ENCODE peak calls at places on chromosomes 12 and 14, in seven cellular contexts. N is anterior cingulate cortex; Q is activated naive CD8-positive, alpha-beta T cell treated with anti-CD3 and anti-CD28 coated beads, Interleukin-2, amount 50 U/mL, for 24 hours; S is amniotic epithelial cell; W is H9; V is GOT3; T is RPMI7951. M is an unnamed sample.

GRCh38 chr14:50619569-50620141 is 48.5 kb downstream of the SAV1 start:
- DNase-seq in W (no peak), V (no peak), Q (no peak), N (no peak), S (peak), T (peak), M (peak)

GRCh38 chr14:30621354-30621953 is 665 bp upstream of the SCFD1 start:
- DNase-seq in W (peak), Q (no peak), V (no peak), T (peak), N (no peak), S (peak), M (peak)

GRCh38 chr14:105853089-105853906 is 326.9 kb downstream of the TMEM121 start:
- DNase-seq in N (no peak), T (peak), Q (no peak), V (no peak), W (peak), S (no peak), M (no peak)

GRCh38 chr14:29937116-29937515 is 9.5 kb upstream of the PRKD1 start:
- DNase-seq in N (no peak), W (no peak), S (peak), Q (no peak), T (peak), V (no peak), M (no peak)

GRCh38 chr14:50002926-50003212 is 110.0 kb downstream of the ARF6 start:
- DNase-seq in T (no peak), N (no peak), S (no peak), V (no peak), Q (no peak), W (no peak), M (no peak)

GRCh38 chr14:35553808-35554207 is 19.8 kb downstream of the INSM2 start:
- DNase-seq in N (no peak), S (peak), W (no peak), Q (no peak), V (no peak), T (peak), M (no peak)

GRCh38 chr14:39138450-39138849 is 24.3 kb downstream of the GEMIN2 start:
- DNase-seq in N (no peak), Q (no peak), V (no peak), T (no peak), S (peak), W (no peak), M (no peak)

GRCh38 chr12:51369581-51369980 is 21.6 kb downstream of the GALNT6 start:
- DNase-seq in Q (no peak), N (no peak), W (no peak), S (no peak), T (no peak), V (no peak), M (no peak)

GRCh38 chr12:46369095-46369473 is 3.5 kb downstream of the SLC38A2 start:
- DNase-seq in V (no peak), N (no peak), W (no peak), Q (no peak), T (no peak), S (no peak), M (peak)

GRCh38 chr12:92574046-92574783 is 128.6 kb upstream of the PLEKHG7 start:
- DNase-seq in W (peak), S (peak), N (no peak), T (peak), V (no peak), Q (no peak), M (no peak)